ENCODE peak calls at places on chromosomes 1 and 21, in ten cellular contexts. One of them, this sample, is unnamed.

GRCh38 chr1:245648749-245649517 is 494.1 kb downstream of the KIF26B start:
- DNase-seq in K562: no peak
- DNase-seq in ascending aorta: no peak
- DNase-seq in neural progenitor cell: peak; percentile 52
- DNase-seq in lower leg skin: no peak
- DNase-seq in A549: no peak
- DNase-seq in uterus: no peak
- DNase-seq in heart left ventricle: no peak
- DNase-seq in fibroblast of mammary gland: no peak
- DNase-seq in AG10803: no peak
- DNase-seq in this sample: no peak

GRCh38 chr1:208977861-208978260 is 605.7 kb upstream of the CAMK1G start:
- DNase-seq in A549: no peak
- DNase-seq in heart left ventricle: no peak
- DNase-seq in K562: no peak
- DNase-seq in neural progenitor cell: no peak
- DNase-seq in lower leg skin: no peak
- DNase-seq in ascending aorta: no peak
- DNase-seq in fibroblast of mammary gland: peak; percentile 63
- DNase-seq in uterus: no peak
- DNase-seq in AG10803: peak; percentile 1
- DNase-seq in this sample: no peak

GRCh38 chr1:23559985-23560755 is 869 bp upstream of the ID3 start:
- DNase-seq in uterus: no peak
- DNase-seq in AG10803: peak; percentile 84
- DNase-seq in heart left ventricle: no peak
- DNase-seq in A549: no peak
- DNase-seq in lower leg skin: no peak
- DNase-seq in K562: no peak
- DNase-seq in ascending aorta: no peak
- DNase-seq in neural progenitor cell: peak; percentile 58
- DNase-seq in fibroblast of mammary gland: peak; percentile 59
- DNase-seq in this sample: no peak

GRCh38 chr1:247855911-247856310 is 1.1 kb upstream of the TRIM58 start:
- DNase-seq in neural progenitor cell: no peak
- DNase-seq in heart left ventricle: no peak
- DNase-seq in fibroblast of mammary gland: no peak
- DNase-seq in A549: no peak
- DNase-seq in lower leg skin: no peak
- DNase-seq in AG10803: no peak
- DNase-seq in ascending aorta: no peak
- DNase-seq in uterus: no peak
- DNase-seq in K562: no peak
- DNase-seq in this sample: no peak

GRCh38 chr1:229855999-229856650 is 210.9 kb upstream of the GALNT2 start:
- DNase-seq in A549: no peak
- DNase-seq in uterus: no peak
- DNase-seq in lower leg skin: peak; percentile 70
- DNase-seq in fibroblast of mammary gland: no peak
- DNase-seq in K562: no peak
- DNase-seq in heart left ventricle: peak; percentile 53
- DNase-seq in neural progenitor cell: peak; percentile 59
- DNase-seq in ascending aorta: no peak
- DNase-seq in AG10803: no peak
- DNase-seq in this sample: no peak

GRCh38 chr1:69952691-69953090 is 252.7 kb downstream of the LRRC40 start:
- DNase-seq in heart left ventricle: no peak
- DNase-seq in A549: no peak
- DNase-seq in K562: no peak
- DNase-seq in neural progenitor cell: peak; percentile 3
- DNase-seq in ascending aorta: no peak
- DNase-seq in AG10803: peak; percentile 27
- DNase-seq in lower leg skin: no peak
- DNase-seq in fibroblast of mammary gland: no peak
- DNase-seq in uterus: no peak
- DNase-seq in this sample: no peak

GRCh38 chr1:58813801-58814200 is 30.0 kb upstream of the JUN start:
- DNase-seq in uterus: peak; percentile 38
- DNase-seq in heart left ventricle: no peak
- DNase-seq in K562: no peak
- DNase-seq in A549: no peak
- DNase-seq in lower leg skin: no peak
- DNase-seq in AG10803: no peak
- DNase-seq in neural progenitor cell: no peak
- DNase-seq in fibroblast of mammary gland: no peak
- DNase-seq in ascending aorta: no peak
- DNase-seq in this sample: no peak

GRCh38 chr1:6949991-6950765 is 164.9 kb downstream of the CAMTA1 start:
- DNase-seq in A549: no peak
- DNase-seq in heart left ventricle: no peak
- DNase-seq in lower leg skin: no peak
- DNase-seq in fibroblast of mammary gland: no peak
- DNase-seq in K562: no peak
- DNase-seq in ascending aorta: no peak
- DNase-seq in neural progenitor cell: no peak
- DNase-seq in uterus: no peak
- DNase-seq in AG10803: no peak
- DNase-seq in this sample: no peak

GRCh38 chr1:231734417-231734816 is 107.8 kb downstream of the DISC1 start:
- DNase-seq in A549: no peak
- DNase-seq in AG10803: peak; percentile 43
- DNase-seq in ascending aorta: no peak
- DNase-seq in fibroblast of mammary gland: peak; percentile 11
- DNase-seq in neural progenitor cell: no peak
- DNase-seq in lower leg skin: no peak
- DNase-seq in heart left ventricle: peak; percentile 63
- DNase-seq in uterus: no peak
- DNase-seq in K562: no peak
- DNase-seq in this sample: no peak

GRCh38 chr21:15264084-15264483 is 199.3 kb upstream of the NRIP1 start:
- DNase-seq in AG10803: no peak
- DNase-seq in heart left ventricle: no peak
- DNase-seq in lower leg skin: no peak
- DNase-seq in K562: no peak
- DNase-seq in A549: no peak
- DNase-seq in neural progenitor cell: no peak
- DNase-seq in fibroblast of mammary gland: no peak
- DNase-seq in uterus: no peak
- DNase-seq in ascending aorta: no peak
- DNase-seq in this sample: no peak

GRCh38 chr1:161185282-161185682 is 8.0 kb upstream of the B4GALT3 start:
- DNase-seq in neural progenitor cell: no peak
- DNase-seq in ascending aorta: peak; percentile 86
- DNase-seq in lower leg skin: peak; percentile 96
- DNase-seq in fibroblast of mammary gland: peak; percentile 92
- DNase-seq in A549: no peak
- DNase-seq in K562: no peak
- DNase-seq in AG10803: peak; percentile 88
- DNase-seq in uterus: peak; percentile 79
- DNase-seq in heart left ventricle: peak; percentile 89
- DNase-seq in this sample: peak; percentile 65

GRCh38 chr1:117011334-117011733 is 9.8 kb downstream of the CD101 start:
- DNase-seq in AG10803: no peak
- DNase-seq in A549: no peak
- DNase-seq in uterus: no peak
- DNase-seq in K562: no peak
- DNase-seq in lower leg skin: no peak
- DNase-seq in fibroblast of mammary gland: no peak
- DNase-seq in neural progenitor cell: no peak
- DNase-seq in heart left ventricle: no peak
- DNase-seq in ascending aorta: no peak
- DNase-seq in this sample: no peak

GRCh38 chr1:201946224-201946908 is at the start of gene LMOD1:
- DNase-seq in lower leg skin: peak; percentile 94
- DNase-seq in ascending aorta: peak; percentile 99
- DNase-seq in K562: peak; percentile 63
- DNase-seq in A549: no peak
- DNase-seq in heart left ventricle: peak; percentile 89
- DNase-seq in uterus: peak; percentile 99
- DNase-seq in neural progenitor cell: peak; percentile 95
- DNase-seq in AG10803: peak; percentile 94
- DNase-seq in fibroblast of mammary gland: peak; percentile 86
- DNase-seq in this sample: peak; percentile 79

GRCh38 chr1:230140221-230141001 is 73.4 kb downstream of the GALNT2 start:
- DNase-seq in fibroblast of mammary gland: peak; percentile 68
- DNase-seq in K562: no peak
- DNase-seq in lower leg skin: no peak
- DNase-seq in ascending aorta: no peak
- DNase-seq in heart left ventricle: peak; percentile 73
- DNase-seq in AG10803: no peak
- DNase-seq in A549: no peak
- DNase-seq in uterus: no peak
- DNase-seq in neural progenitor cell: no peak
- DNase-seq in this sample: no peak

GRCh38 chr1:152162826-152163463 is 3.9 kb upstream of the RPTN start:
- DNase-seq in AG10803: peak; percentile 97
- DNase-seq in uterus: no peak
- DNase-seq in K562: no peak
- DNase-seq in neural progenitor cell: no peak
- DNase-seq in ascending aorta: no peak
- DNase-seq in heart left ventricle: no peak
- DNase-seq in A549: peak; percentile 28
- DNase-seq in fibroblast of mammary gland: peak; percentile 96
- DNase-seq in lower leg skin: no peak
- DNase-seq in this sample: no peak

GRCh38 chr1:94865369-94865768 is 45.2 kb downstream of the SLC44A3 start:
- DNase-seq in AG10803: peak; percentile 90
- DNase-seq in K562: no peak
- DNase-seq in neural progenitor cell: no peak
- DNase-seq in heart left ventricle: no peak
- DNase-seq in A549: no peak
- DNase-seq in fibroblast of mammary gland: peak; percentile 64
- DNase-seq in lower leg skin: peak; percentile 13
- DNase-seq in ascending aorta: no peak
- DNase-seq in uterus: no peak
- DNase-seq in this sample: no peak

GRCh38 chr1:94862718-94863117 is 42.6 kb downstream of the SLC44A3 start:
- DNase-seq in fibroblast of mammary gland: no peak
- DNase-seq in lower leg skin: no peak
- DNase-seq in uterus: no peak
- DNase-seq in AG10803: no peak
- DNase-seq in heart left ventricle: no peak
- DNase-seq in neural progenitor cell: no peak
- DNase-seq in ascending aorta: no peak
- DNase-seq in K562: no peak
- DNase-seq in A549: no peak
- DNase-seq in this sample: no peak

GRCh38 chr1:94863919-94864318 is 43.8 kb downstream of the SLC44A3 start:
- DNase-seq in fibroblast of mammary gland: peak; percentile 89
- DNase-seq in neural progenitor cell: no peak
- DNase-seq in ascending aorta: peak; percentile 89
- DNase-seq in heart left ventricle: no peak
- DNase-seq in uterus: peak; percentile 82
- DNase-seq in lower leg skin: peak; percentile 85
- DNase-seq in AG10803: peak; percentile 90
- DNase-seq in A549: peak; percentile 62
- DNase-seq in K562: no peak
- DNase-seq in this sample: no peak

GRCh38 chr1:94864821-94865220 is 44.7 kb downstream of the SLC44A3 start:
- DNase-seq in heart left ventricle: peak; percentile 36
- DNase-seq in neural progenitor cell: peak; percentile 20
- DNase-seq in fibroblast of mammary gland: peak; percentile 40
- DNase-seq in A549: no peak
- DNase-seq in uterus: peak; percentile 54
- DNase-seq in lower leg skin: peak; percentile 68
- DNase-seq in AG10803: peak; percentile 50
- DNase-seq in ascending aorta: no peak
- DNase-seq in K562: no peak
- DNase-seq in this sample: no peak

GRCh38 chr1:94863297-94863911 is 43.2 kb downstream of the SLC44A3 start:
- DNase-seq in K562: no peak
- DNase-seq in A549: no peak
- DNase-seq in AG10803: peak; percentile 87
- DNase-seq in neural progenitor cell: no peak
- DNase-seq in fibroblast of mammary gland: peak; percentile 75
- DNase-seq in heart left ventricle: no peak
- DNase-seq in uterus: peak; percentile 68
- DNase-seq in lower leg skin: no peak
- DNase-seq in ascending aorta: peak; percentile 72
- DNase-seq in this sample: no peak
- H3K4me3 ChIP-seq in K562: no peak overlapping the region
- H3K4me3 ChIP-seq in A549: peak overlapping the region; percentile 1
- H3K4me3 ChIP-seq in AG10803: peak overlapping the region; percentile 14
- H3K4me3 ChIP-seq in neural progenitor cell: no peak overlapping the region
- H3K4me3 ChIP-seq in fibroblast of mammary gland: no peak overlapping the region
- H3K4me3 ChIP-seq in heart left ventricle: no peak overlapping the region
- H3K4me3 ChIP-seq in uterus: no peak overlapping the region
- H3K4me3 ChIP-seq in lower leg skin: no peak overlapping the region
- H3K4me3 ChIP-seq in ascending aorta: peak overlapping the region; percentile 24
- H3K4me3 ChIP-seq in this sample: no peak overlapping the region

GRCh38 chr21:45695086-45695485 is 51.6 kb downstream of the PCBP3 start:
- DNase-seq in K562: no peak
- DNase-seq in lower leg skin: no peak
- DNase-seq in uterus: no peak
- DNase-seq in A549: no peak
- DNase-seq in heart left ventricle: no peak
- DNase-seq in neural progenitor cell: peak; percentile 74
- DNase-seq in fibroblast of mammary gland: no peak
- DNase-seq in AG10803: no peak
- DNase-seq in ascending aorta: no peak
- DNase-seq in this sample: no peak
- TF ChIP-seq CTCF in K562: no peak
- TF ChIP-seq CTCF in lower leg skin: no peak
- TF ChIP-seq CTCF in uterus: no peak
- TF ChIP-seq CTCF in A549: no peak
- TF ChIP-seq CTCF in heart left ventricle: no peak
- TF ChIP-seq CTCF in neural progenitor cell: peak; percentile 66
- TF ChIP-seq CTCF in fibroblast of mammary gland: no peak
- TF ChIP-seq CTCF in AG10803: no peak
- TF ChIP-seq CTCF in ascending aorta: no peak
- TF ChIP-seq CTCF in this sample: no peak

DNA sequence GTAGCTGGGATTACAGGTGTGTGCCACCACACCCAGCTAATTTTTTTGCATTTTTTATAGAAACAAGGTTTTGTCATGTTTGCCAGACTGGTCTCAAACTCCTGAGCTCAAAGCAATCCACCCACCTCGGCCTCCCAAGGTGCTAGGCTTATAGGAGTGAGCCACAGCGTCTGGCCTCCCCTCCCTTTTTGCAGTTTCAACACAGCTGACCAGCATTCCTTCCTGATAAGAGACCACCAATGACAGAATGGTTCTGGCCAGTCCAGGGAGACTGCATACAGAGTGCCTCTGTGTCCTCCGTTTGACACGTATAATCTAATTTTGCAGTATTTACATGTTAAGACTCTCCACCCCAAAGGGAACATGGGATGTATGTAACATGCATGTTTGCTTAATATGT is 46.4 kb upstream of the CACHD1 start:
- DNase-seq in lower leg skin: no peak
- DNase-seq in K562: no peak
- DNase-seq in neural progenitor cell: no peak
- DNase-seq in AG10803: no peak
- DNase-seq in ascending aorta: no peak
- DNase-seq in heart left ventricle: no peak
- DNase-seq in uterus: no peak
- DNase-seq in A549: no peak
- DNase-seq in fibroblast of mammary gland: no peak
- DNase-seq in this sample: no peak
- H3K4me3 ChIP-seq in lower leg skin: no peak overlapping the region
- H3K4me3 ChIP-seq in K562: no peak overlapping the region
- H3K4me3 ChIP-seq in neural progenitor cell: no peak overlapping the region
- H3K4me3 ChIP-seq in AG10803: no peak overlapping the region
- H3K4me3 ChIP-seq in ascending aorta: no peak overlapping the region
- H3K4me3 ChIP-seq in heart left ventricle: no peak overlapping the region
- H3K4me3 ChIP-seq in uterus: no peak overlapping the region
- H3K4me3 ChIP-seq in A549: no peak overlapping the region
- H3K4me3 ChIP-seq in fibroblast of mammary gland: no peak overlapping the region
- H3K4me3 ChIP-seq in this sample: no peak overlapping the region

GRCh38 chr1:42381424-42381673 is 757 bp downstream of the RIMKLA start:
- DNase-seq in AG10803: no peak
- DNase-seq in neural progenitor cell: no peak
- DNase-seq in lower leg skin: no peak
- DNase-seq in ascending aorta: no peak
- DNase-seq in heart left ventricle: no peak
- DNase-seq in uterus: no peak
- DNase-seq in K562: no peak
- DNase-seq in fibroblast of mammary gland: no peak
- DNase-seq in A549: no peak
- DNase-seq in this sample: no peak
- TF ChIP-seq CTCF in AG10803: no peak
- TF ChIP-seq CTCF in neural progenitor cell: no peak
- TF ChIP-seq CTCF in lower leg skin: no peak
- TF ChIP-seq CTCF in ascending aorta: no peak
- TF ChIP-seq CTCF in heart left ventricle: no peak
- TF ChIP-seq CTCF in uterus: no peak
- TF ChIP-seq CTCF in K562: no peak
- TF ChIP-seq CTCF in fibroblast of mammary gland: no peak
- TF ChIP-seq CTCF in A549: no peak
- TF ChIP-seq CTCF in this sample: no peak

This sample was measured in gastrocnemius medialis.